ENCODE peak calls at places on chromosomes 16 and 17, in eight cellular contexts. L, U, R, F, T, H, E and P are unnamed samples.
A peak's percentile ranks its signal among the peaks of the same experiment; 100 is the strongest.

GRCh38 chr17:75345514-75346167 is 56.4 kb upstream of the SLC25A19 start:
- DNase-seq in U (no peak), R (no peak), H (no peak), L (no peak), E (no peak), T (no peak), F (no peak), P (peak; percentile 60)

GRCh38 chr17:57544834-57545463 is 200.2 kb downstream of the CCDC182 start:
- DNase-seq in L (no peak), E (no peak), R (no peak), U (no peak), F (no peak), T (no peak), H (no peak), P (no peak)

GRCh38 chr17:49361129-49361901 is 735 bp downstream of the ZNF652 start:
- DNase-seq in F (peak; percentile 82), R (peak; percentile 64), T (peak; percentile 55), L (peak; percentile 47), U (peak; percentile 45), E (peak; percentile 87), H (no peak), P (peak; percentile 32)

GRCh38 chr16:16992986-16993783 is 477.6 kb downstream of the XYLT1 start:
- DNase-seq in R (no peak), L (no peak), E (no peak), U (no peak), F (no peak), H (no peak), T (no peak), P (no peak)

GRCh38 chr17:11245792-11246191 is 4.8 kb downstream of the SHISA6 start:
- DNase-seq in E (no peak), L (no peak), F (no peak), H (no peak), R (no peak), T (no peak), U (no peak), P (no peak)

GRCh38 chr17:71033336-71033735 is 864.0 kb downstream of the KCNJ2 start:
- DNase-seq in L (no peak), R (no peak), F (no peak), H (no peak), T (no peak), E (no peak), U (no peak), P (no peak)

GRCh38 chr17:2724783-2725164 is 13.2 kb upstream of the CLUH start:
- DNase-seq in L (peak; percentile 63), R (peak; percentile 61), T (no peak), E (no peak), U (peak; percentile 49), F (no peak), H (no peak), P (no peak)

GRCh38 chr16:49932449-49932848 is 76.5 kb upstream of the ZNF423 start:
- DNase-seq in E (no peak), R (no peak), T (no peak), H (no peak), L (no peak), U (no peak), F (no peak), P (no peak)

GRCh38 chr16:65101009-65101408 is 20.9 kb downstream of the CDH11 start:
- DNase-seq in L (no peak), R (no peak), H (no peak), T (no peak), U (no peak), F (no peak), E (no peak), P (no peak)

GRCh38 chr17:74528491-74529199 is 2.6 kb downstream of the CD300LB start:
- DNase-seq in U (no peak), H (no peak), T (no peak), F (no peak), L (no peak), R (peak; percentile 49), E (no peak), P (no peak)

GRCh38 chr16:81427245-81427644 is 17.4 kb upstream of the CMIP start:
- DNase-seq in E (no peak), F (no peak), T (no peak), U (no peak), R (no peak), H (no peak), L (no peak), P (no peak)

GRCh38 chr16:31274831-31275816 is 15.3 kb downstream of the ITGAM start:
- DNase-seq in L (no peak), U (no peak), T (peak; percentile 90), F (no peak), H (no peak), E (no peak), R (no peak), P (no peak)

GRCh38 chr16:28537076-28537475 is 1.7 kb downstream of the NUPR1 start:
- DNase-seq in E (no peak), R (no peak), L (no peak), H (no peak), U (no peak), F (no peak), T (peak; percentile 59), P (no peak)

GRCh38 chr17:3512512-3513171 is 36.8 kb downstream of the ASPA start:
- DNase-seq in L (peak; percentile 94), R (peak; percentile 86), H (no peak), F (no peak), U (no peak), E (no peak), T (no peak), P (peak; percentile 82)

GRCh38 chr17:12553625-12554024 is 112.1 kb upstream of the MYOCD start:
- DNase-seq in H (no peak), E (no peak), T (no peak), L (no peak), R (no peak), U (no peak), F (no peak), P (no peak)

GRCh38 chr17:48553837-48554236 is 8.9 kb upstream of the HOXB2 start:
- DNase-seq in R (no peak), H (no peak), F (no peak), U (no peak), L (no peak), T (no peak), E (no peak), P (no peak)

GRCh38 chr16:22358000-22358399 is 16.4 kb downstream of the CDR2 start:
- DNase-seq in T (no peak), L (no peak), U (no peak), R (no peak), H (no peak), E (no peak), F (no peak), P (no peak)

GRCh38 chr16:15810949-15811348 is 45.9 kb downstream of the MYH11 start:
- DNase-seq in E (no peak), H (no peak), F (no peak), L (no peak), R (no peak), T (no peak), U (no peak), P (no peak)

GRCh38 chr17:14737984-14738651 is 437.2 kb downstream of the HS3ST3B1 start:
- DNase-seq in U (peak; percentile 92), T (peak; percentile 99), H (no peak), E (no peak), F (no peak), L (peak; percentile 62), R (peak; percentile 98), P (no peak)

GRCh38 chr16:48041861-48042435 is 113.8 kb downstream of the ABCC12 start:
- DNase-seq in U (no peak), R (no peak), T (peak; percentile 22), H (peak; percentile 13), L (no peak), F (no peak), E (no peak), P (no peak)

GRCh38 chr16:56294599-56294998 is 103.3 kb downstream of the GNAO1 start:
- DNase-seq in T (peak; percentile 34), E (no peak), R (peak; percentile 77), U (no peak), L (no peak), F (no peak), H (no peak), P (no peak)

DNA sequence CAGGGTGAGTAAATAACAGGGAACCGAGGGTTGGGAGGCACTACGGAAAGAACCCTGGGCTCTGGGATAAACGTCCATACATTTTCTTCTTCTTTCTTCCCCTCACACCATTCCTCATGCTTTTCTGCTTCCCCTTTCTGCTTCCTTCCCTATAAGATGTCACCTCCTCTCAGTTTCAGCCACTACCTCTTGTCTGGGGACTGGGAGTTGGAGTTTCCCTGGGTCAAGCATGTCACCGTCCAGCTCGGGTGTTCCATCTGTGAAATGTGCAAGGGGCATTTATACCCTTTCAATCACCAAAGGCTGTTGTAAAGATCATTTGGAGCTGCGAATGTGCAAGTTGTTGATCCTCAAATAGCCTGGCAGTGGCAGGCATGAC is 17.5 kb upstream of the CCL22 start:
- DNase-seq in H (no peak), T (no peak), F (no peak), U (no peak), R (no peak), E (no peak), L (no peak), P (no peak)
- H3K27ac ChIP-seq in H (no peak overlapping the region), T (peak overlapping the region; percentile 69), F (no peak overlapping the region), U (no peak overlapping the region), R (peak overlapping the region; percentile 59), E (no peak overlapping the region), L (no peak overlapping the region), P (no peak overlapping the region)

DNA sequence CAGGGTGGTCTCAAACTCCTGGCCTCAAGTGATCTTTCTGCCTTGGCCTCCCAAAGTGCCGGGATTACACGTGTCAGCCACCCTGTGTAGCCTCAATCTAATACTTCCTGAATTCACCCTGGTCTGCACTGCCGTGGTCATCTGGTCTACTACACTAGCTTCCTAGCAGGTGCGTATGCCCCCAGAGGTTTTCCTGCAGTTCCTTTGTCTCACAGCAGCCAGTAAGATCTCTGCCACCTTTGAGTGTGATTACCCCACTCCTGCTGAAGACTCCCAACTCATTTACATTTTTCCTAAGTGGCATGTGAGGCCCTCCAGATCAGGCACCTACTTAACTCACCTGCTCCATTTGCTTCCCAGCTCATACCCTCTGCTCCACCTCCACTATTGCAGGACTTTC is 5.1 kb upstream of the DDX19A start:
- DNase-seq in L (no peak), T (no peak), F (no peak), H (no peak), E (no peak), U (no peak), R (no peak), P (no peak)
- H3K27ac ChIP-seq in L (no peak overlapping the region), T (peak overlapping the region; percentile 5), F (no peak overlapping the region), H (no peak overlapping the region), E (no peak overlapping the region), U (no peak overlapping the region), R (no peak overlapping the region), P (no peak overlapping the region)

GRCh38 chr16:19348578-19349315 is 63.2 kb downstream of the CLEC19A start:
- DNase-seq in R (peak; percentile 10), L (no peak), H (no peak), E (no peak), F (no peak), U (peak; percentile 14), T (no peak), P (no peak)
- H3K27ac ChIP-seq in R (no peak overlapping the region), L (no peak overlapping the region), H (no peak overlapping the region), E (no peak overlapping the region), F (no peak overlapping the region), U (no peak overlapping the region), T (no peak overlapping the region), P (no peak overlapping the region)

DNA sequence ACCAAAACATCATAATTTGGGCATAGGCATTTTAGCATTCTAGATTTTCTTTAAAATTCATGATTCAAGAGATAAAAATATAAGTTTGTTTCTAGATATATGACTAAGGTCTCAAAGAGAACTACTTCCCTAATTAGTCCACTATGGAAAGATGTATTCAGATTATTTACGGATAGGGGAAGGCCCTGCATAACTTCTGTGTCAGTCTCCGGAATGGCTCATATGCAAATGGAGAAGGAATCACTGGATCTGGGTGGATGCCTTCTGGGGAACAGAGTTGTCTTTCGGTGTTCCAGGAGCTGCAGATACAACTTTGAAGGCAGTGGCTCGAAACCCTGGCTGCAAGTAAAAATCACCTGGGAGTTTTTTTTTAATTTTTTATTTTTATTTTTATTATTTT is 17.1 kb upstream of the WFIKKN2 start:
- DNase-seq in R (no peak), T (no peak), U (no peak), E (no peak), L (no peak), F (no peak), H (no peak), P (no peak)
- H3K27ac ChIP-seq in R (no peak overlapping the region), T (no peak overlapping the region), U (no peak overlapping the region), E (no peak overlapping the region), L (no peak overlapping the region), F (no peak overlapping the region), H (no peak overlapping the region), P (no peak overlapping the region)